ENCODE peak calls at places on chromosomes 5 and 9, in four cellular contexts. V is ovary, C is PC-9, I is AG04450. W is an unnamed sample.

GRCh38 chr5:73596705-73597328 is 29.2 kb upstream of the ARHGEF28 start:
- DNase-seq in C (no peak), I (no peak), V (no peak), W (peak; percentile 51)

GRCh38 chr9:121613009-121613766 is 38.2 kb upstream of the DAB2IP start:
- DNase-seq in V (no peak), I (no peak), C (peak; percentile 73), W (no peak)

GRCh38 chr9:91117959-91118651 is 243.6 kb downstream of the AUH start:
- DNase-seq in C (no peak), I (no peak), V (peak; percentile 93), W (peak; percentile 92)

GRCh38 chr5:40879163-40879942 is 29.9 kb upstream of the C7 start:
- DNase-seq in I (no peak), V (no peak), C (peak; percentile 47), W (peak; percentile 48)

GRCh38 chr9:5113994-5114748 is 71.3 kb downstream of the INSL6 start:
- DNase-seq in C (no peak), V (no peak), I (no peak), W (no peak)

GRCh38 chr9:134477342-134477925 is 151.2 kb downstream of the RXRA start:
- DNase-seq in I (no peak), V (no peak), C (peak; percentile 10), W (no peak)

GRCh38 chr9:123468541-123468940 is 112.5 kb downstream of the CRB2 start:
- DNase-seq in I (no peak), V (no peak), C (no peak), W (no peak)

GRCh38 chr5:67984546-67984945 is 231.0 kb upstream of the PIK3R1 start:
- DNase-seq in C (no peak), I (no peak), V (no peak), W (no peak)

GRCh38 chr5:27875148-27875547 is 836.8 kb upstream of the CDH9 start:
- DNase-seq in V (no peak), I (no peak), C (no peak), W (no peak)

GRCh38 chr9:74953235-74953741 is 576 bp upstream of the C9orf40 start:
- DNase-seq in I (no peak), C (no peak), V (peak; percentile 24), W (no peak)

GRCh38 chr5:81302596-81302995 is 1.2 kb downstream of the ZCCHC9 start:
- DNase-seq in C (no peak), V (no peak), I (no peak), W (no peak)

GRCh38 chr5:137778772-137779564 is 24.8 kb upstream of the HNRNPA0 start:
- DNase-seq in V (no peak), C (no peak), I (no peak), W (peak; percentile 51)

GRCh38 chr5:27234916-27235315 is 196.5 kb upstream of the CDH9 start:
- DNase-seq in V (no peak), C (no peak), I (no peak), W (no peak)

GRCh38 chr9:91902465-91903125 is 47.4 kb downstream of the ROR2 start:
- DNase-seq in I (no peak), V (no peak), C (no peak), W (no peak)

GRCh38 chr9:37209431-37210386 is 89.3 kb downstream of the ZCCHC7 start:
- DNase-seq in C (no peak), V (no peak), I (no peak), W (no peak)

GRCh38 chr5:105475401-105475800 is 1912.8 kb upstream of the NUDT12 start:
- DNase-seq in C (no peak), V (no peak), I (no peak), W (no peak)

GRCh38 chr5:127086583-127086982 is 13.3 kb upstream of the C5orf63 start:
- DNase-seq in I (no peak), C (no peak), V (no peak), W (no peak)

GRCh38 chr5:176418251-176418650 is 1.9 kb upstream of the CLTB start:
- DNase-seq in I (no peak), C (peak; percentile 98), V (no peak), W (no peak)

GRCh38 chr5:75568202-75568601 is 43.1 kb upstream of the ANKDD1B start:
- DNase-seq in I (no peak), C (no peak), V (no peak), W (no peak)

GRCh38 chr9:7346144-7346543 is 453.4 kb downstream of the DMAC1 start:
- DNase-seq in C (no peak), I (no peak), V (no peak), W (no peak)

GRCh38 chr5:73232266-73233041 is 59.5 kb downstream of the TMEM174 start:
- DNase-seq in V (no peak), C (no peak), I (no peak), W (no peak)

GRCh38 chr9:23586906-23587305 is 239.1 kb downstream of the ELAVL2 start:
- DNase-seq in V (no peak), C (no peak), I (no peak), W (no peak)

GRCh38 chr9:23582836-23583235 is 243.2 kb downstream of the ELAVL2 start:
- DNase-seq in C (no peak), V (no peak), I (no peak), W (no peak)

GRCh38 chr9:23587433-23587832 is 238.6 kb downstream of the ELAVL2 start:
- DNase-seq in I (no peak), C (no peak), V (peak; percentile 49), W (no peak)

GRCh38 chr9:23590601-23591000 is 235.4 kb downstream of the ELAVL2 start:
- DNase-seq in C (peak; percentile 63), V (no peak), I (no peak), W (no peak)

DNA sequence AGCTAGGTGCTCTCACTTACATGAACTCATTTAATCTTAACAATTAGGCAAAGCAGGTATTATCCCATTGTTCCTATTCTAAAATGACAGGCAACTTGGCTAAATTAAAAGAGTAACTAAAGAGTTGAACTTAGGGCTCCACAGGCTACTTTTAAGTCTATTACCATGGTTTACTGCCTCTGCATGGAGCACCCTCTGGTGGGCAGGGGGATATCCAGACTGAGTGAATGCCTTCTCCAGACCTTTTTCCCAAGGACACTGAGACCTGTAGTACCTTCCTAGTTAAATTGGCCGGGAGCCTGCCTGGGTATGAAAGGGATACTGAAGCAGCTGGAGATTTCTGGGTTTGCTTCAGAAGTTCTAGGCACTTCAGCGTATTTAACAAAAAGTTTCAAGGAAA is 238.1 kb downstream of the ELAVL2 start:
- DNase-seq in I (no peak), V (no peak), C (no peak), W (no peak)
- H3K27ac ChIP-seq in I (no peak overlapping the region), V (no peak overlapping the region), C (no peak overlapping the region), W (peak overlapping the region; percentile 81)

DNA sequence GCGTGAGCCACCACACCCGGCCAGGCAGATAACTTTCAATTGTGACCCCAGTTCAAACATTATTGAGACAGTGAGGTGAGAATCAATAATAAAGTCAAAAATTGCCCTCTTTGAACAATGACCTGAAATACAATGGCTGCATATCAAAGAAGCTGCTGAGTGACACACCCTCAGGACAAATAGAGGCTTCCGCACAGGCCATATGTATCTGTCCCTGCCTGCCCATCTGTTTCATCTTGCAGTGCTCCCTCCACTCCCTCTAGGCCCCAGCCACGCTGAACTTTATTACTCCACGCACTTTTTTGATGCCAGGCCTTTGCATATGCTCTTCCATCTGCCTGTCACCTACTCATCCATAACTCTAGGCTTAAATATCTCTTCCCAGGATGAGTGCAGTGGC is 15.9 kb upstream of the PFDN1 start:
- DNase-seq in V (no peak), I (no peak), C (no peak), W (no peak)
- H3K27ac ChIP-seq in V (no peak overlapping the region), I (no peak overlapping the region), C (no peak overlapping the region), W (no peak overlapping the region)

DNA sequence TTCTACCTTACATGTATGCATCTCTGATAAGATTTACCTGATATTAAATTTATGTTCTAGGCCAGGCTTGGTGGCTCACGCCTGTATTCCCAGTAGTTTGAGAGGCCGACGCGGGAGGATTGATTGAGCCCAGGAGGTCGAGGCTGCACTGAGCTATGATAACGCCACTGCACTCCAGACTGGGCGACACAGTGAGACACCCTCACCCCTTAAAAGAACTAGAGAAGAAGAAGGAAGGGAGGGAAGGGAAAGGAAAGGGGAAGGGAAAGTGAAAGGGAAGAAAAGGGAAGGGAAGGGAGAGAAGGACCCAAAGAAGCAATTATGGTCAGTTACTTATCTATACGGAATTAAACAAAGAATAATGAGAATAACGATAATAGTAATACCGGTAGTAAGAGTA is 1.2 kb upstream of the RFK start:
- DNase-seq in C (no peak), I (no peak), V (no peak), W (no peak)
- H3K27ac ChIP-seq in C (peak overlapping the region; percentile 85), I (no peak overlapping the region), V (no peak overlapping the region), W (peak overlapping the region; percentile 96)

GRCh38 chr5:119268387-119269060 is 87.3 kb upstream of the TNFAIP8 start:
- DNase-seq in I (peak; percentile 82), C (peak; percentile 80), V (peak; percentile 95), W (peak; percentile 92)

GRCh38 chr5:119271758-119272730 is 83.8 kb upstream of the TNFAIP8 start:
- DNase-seq in C (no peak), I (no peak), V (no peak), W (no peak)

GRCh38 chr5:119270955-119271757 is 84.7 kb upstream of the TNFAIP8 start:
- DNase-seq in C (no peak), I (no peak), V (no peak), W (no peak)

GRCh38 chr5:119269061-119269579 is 86.7 kb upstream of the TNFAIP8 start:
- DNase-seq in V (peak; percentile 17), I (no peak), C (peak; percentile 62), W (peak; percentile 33)

GRCh38 chr5:119270121-119270565 is 85.7 kb upstream of the TNFAIP8 start:
- DNase-seq in C (no peak), I (no peak), V (no peak), W (no peak)
- H3K27ac ChIP-seq in C (no peak overlapping the region), I (no peak overlapping the region), V (no peak overlapping the region), W (no peak overlapping the region)

DNA sequence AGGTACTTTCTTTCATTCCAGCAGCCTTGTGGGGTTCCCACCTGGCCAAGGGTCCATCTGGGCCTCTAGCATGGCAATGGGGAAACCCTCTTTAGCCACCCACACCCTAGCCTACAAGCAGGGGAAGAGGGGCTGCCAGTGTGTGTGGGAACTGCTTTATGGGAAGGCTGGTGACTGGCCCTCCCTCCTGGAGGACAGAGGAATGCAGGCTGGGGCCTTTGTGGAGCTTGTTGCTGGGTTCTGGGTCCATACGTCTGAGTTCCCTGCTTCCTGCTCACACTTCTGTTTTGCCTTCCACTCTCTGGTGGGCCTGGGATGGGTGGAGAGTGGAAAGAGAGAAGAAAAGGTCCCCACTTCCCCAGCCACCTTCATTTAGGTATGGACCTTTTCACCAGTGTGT is 14.9 kb upstream of the PITX1 start:
- DNase-seq in V (no peak), I (no peak), C (no peak), W (no peak)
- H3K27ac ChIP-seq in V (no peak overlapping the region), I (no peak overlapping the region), C (no peak overlapping the region), W (no peak overlapping the region)